ENCODE peak calls at places on chromosomes 7 and 10, in four cellular contexts. O, H, R and E are unnamed samples.

GRCh38 chr10:82390866-82391658 is 516.1 kb downstream of the NRG3 start:
- DNase-seq in O (no peak), H (no peak), R (no peak), E (no peak)

GRCh38 chr10:122699796-122700466 is at the start of gene C10orf120:
- DNase-seq in O (no peak), H (no peak), R (no peak), E (no peak)

GRCh38 chr10:58300676-58301075 is 31.7 kb downstream of the CISD1 start:
- DNase-seq in O (no peak), H (no peak), R (no peak), E (no peak)

GRCh38 chr10:117537436-117537903 is 5.1 kb upstream of the EMX2 start:
- DNase-seq in O (no peak), H (peak), R (no peak), E (no peak)

GRCh38 chr7:99860281-99861127 is 16.3 kb downstream of the OR2AE1 start:
- DNase-seq in O (peak), H (no peak), R (no peak), E (no peak)

GRCh38 chr7:95843286-95843685 is 70.9 kb downstream of the DYNC1I1 start:
- DNase-seq in O (no peak), H (peak), R (no peak), E (no peak)

GRCh38 chr7:123661765-123662164 is 6.1 kb downstream of the LMOD2 start:
- DNase-seq in O (no peak), H (no peak), R (no peak), E (no peak)

GRCh38 chr10:59708816-59709471 is 706 bp downstream of the SLC16A9 start:
- DNase-seq in O (no peak), H (peak), R (no peak), E (peak)

GRCh38 chr10:56679578-56679977 is 318.5 kb upstream of the ZWINT start:
- DNase-seq in O (no peak), H (no peak), R (no peak), E (no peak)

GRCh38 chr10:132588301-132589013 is 50.9 kb downstream of the INPP5A start:
- DNase-seq in O (peak), H (no peak), R (peak), E (peak)

GRCh38 chr10:79498431-79498830 is 13.9 kb upstream of the EIF5AL1 start:
- DNase-seq in O (no peak), H (no peak), R (no peak), E (no peak)

GRCh38 chr7:133053321-133053891 is 28.5 kb downstream of the CHCHD3 start:
- DNase-seq in O (peak), H (no peak), R (no peak), E (no peak)

GRCh38 chr10:43691503-43691902 is 42.8 kb upstream of the ZNF32 start:
- DNase-seq in O (no peak), H (no peak), R (no peak), E (no peak)

GRCh38 chr10:79399242-79399831 is 46.1 kb downstream of the ZCCHC24 start:
- DNase-seq in O (peak), H (peak), R (no peak), E (peak)

GRCh38 chr7:95342029-95342428 is 17.7 kb upstream of the PON1 start:
- DNase-seq in O (no peak), H (no peak), R (no peak), E (no peak)

GRCh38 chr7:142587578-142588191 is 161.6 kb upstream of the PRSS1 start:
- DNase-seq in O (peak), H (peak), R (no peak), E (peak)

GRCh38 chr10:128030498-128031072 is 95.6 kb downstream of the MKI67 start:
- DNase-seq in O (no peak), H (no peak), R (no peak), E (no peak)

GRCh38 chr10:13949844-13950542 is 363.2 kb downstream of the PRPF18 start:
- DNase-seq in O (peak), H (no peak), R (no peak), E (no peak)

GRCh38 chr7:116226664-116227063 is 16.3 kb downstream of the TES start:
- DNase-seq in O (no peak), H (no peak), R (no peak), E (no peak)

GRCh38 chr10:1643161-1643910 is 94.0 kb downstream of the ADARB2 start:
- DNase-seq in O (no peak), H (no peak), R (no peak), E (no peak)

GRCh38 chr10:72830625-72831024 is 62.9 kb upstream of the OIT3 start:
- DNase-seq in O (no peak), H (no peak), R (no peak), E (no peak)

GRCh38 chr10:69382382-69383117 is 34.2 kb downstream of the TACR2 start:
- DNase-seq in O (peak), H (no peak), R (no peak), E (no peak)

GRCh38 chr7:111030358-111030735 is 60.6 kb upstream of the LRRN3 start:
- DNase-seq in O (no peak), H (no peak), R (no peak), E (no peak)

GRCh38 chr10:82394122-82394521 is 519.1 kb downstream of the NRG3 start:
- DNase-seq in O (no peak), H (peak), R (no peak), E (peak)